ENCODE peak calls at places on chromosomes 16 and 17, in five cellular contexts. P is neural progenitor cell, A is PC-3, I is sigmoid colon, N is left lung. T is an unnamed sample.
A peak's percentile ranks its signal among the peaks of the same experiment; 100 is the strongest.

GRCh38 chr16:23015580-23015979 is 133.7 kb downstream of the USP31 start:
- DNase-seq in P (no peak), A (no peak), N (no peak), I (no peak), T (no peak)

GRCh38 chr17:46109603-46110189 is 83.5 kb downstream of the KANSL1 start:
- DNase-seq in I (no peak), N (no peak), A (peak; percentile 52), P (no peak), T (no peak)

GRCh38 chr17:46001390-46002310 is 2.6 kb downstream of the STH start:
- DNase-seq in I (no peak), A (no peak), P (no peak), N (no peak), T (no peak)

GRCh38 chr17:64126918-64127317 is 3.0 kb downstream of the ERN1 start:
- DNase-seq in A (peak; percentile 46), N (no peak), I (no peak), P (no peak), T (no peak)

GRCh38 chr17:49497147-49498036 is 2.3 kb downstream of the NGFR start:
- DNase-seq in I (peak; percentile 91), N (no peak), P (peak; percentile 94), A (peak; percentile 18), T (no peak)

GRCh38 chr17:46862949-46863348 is 11.6 kb downstream of the WNT9B start:
- DNase-seq in N (no peak), A (no peak), P (peak; percentile 80), I (no peak), T (no peak)

GRCh38 chr16:62014534-62014933 is 21.7 kb downstream of the CDH8 start:
- DNase-seq in I (no peak), N (no peak), A (no peak), P (no peak), T (no peak)

GRCh38 chr17:5813357-5813756 is 229.0 kb upstream of the NLRP1 start:
- DNase-seq in I (no peak), P (no peak), A (no peak), N (no peak), T (no peak)

GRCh38 chr17:80856863-80857488 is 134.7 kb upstream of the CHMP6 start:
- DNase-seq in A (no peak), P (no peak), N (no peak), I (peak; percentile 58), T (no peak)

GRCh38 chr16:29702307-29702706 is 23.3 kb downstream of the QPRT start:
- DNase-seq in I (no peak), A (no peak), P (no peak), N (no peak), T (no peak)

GRCh38 chr16:58814348-58814801 is 80.3 kb upstream of the GOT2 start:
- DNase-seq in A (peak; percentile 44), N (no peak), P (peak; percentile 74), I (no peak), T (peak; percentile 52)

GRCh38 chr17:20284575-20284974 is 182.8 kb downstream of the LGALS9B start:
- DNase-seq in P (no peak), I (no peak), N (no peak), A (no peak), T (no peak)

GRCh38 chr17:34613064-34614019 is 34.0 kb downstream of the TMEM132E start:
- DNase-seq in N (no peak), A (no peak), P (peak; percentile 65), I (no peak), T (no peak)

GRCh38 chr17:58368860-58369213 is 16.8 kb upstream of the SUPT4H1 start:
- DNase-seq in I (no peak), P (no peak), A (no peak), N (no peak), T (no peak)

GRCh38 chr16:88455610-88456355 is 2.7 kb downstream of the ZFPM1 start:
- DNase-seq in P (peak; percentile 60), N (no peak), A (peak; percentile 33), I (no peak), T (no peak)

GRCh38 chr16:75687361-75687760 is 10.6 kb upstream of the CPHXL2 start:
- DNase-seq in I (no peak), P (no peak), A (no peak), N (no peak), T (no peak)
- H3K9me3 ChIP-seq in I (no peaks in the 10 kb centered on the region), P (peaks cover 17% of the 10 kb centered on the region), A (no peaks in the 10 kb centered on the region), N (no peaks in the 10 kb centered on the region), T (no peaks in the 10 kb centered on the region)

DNA sequence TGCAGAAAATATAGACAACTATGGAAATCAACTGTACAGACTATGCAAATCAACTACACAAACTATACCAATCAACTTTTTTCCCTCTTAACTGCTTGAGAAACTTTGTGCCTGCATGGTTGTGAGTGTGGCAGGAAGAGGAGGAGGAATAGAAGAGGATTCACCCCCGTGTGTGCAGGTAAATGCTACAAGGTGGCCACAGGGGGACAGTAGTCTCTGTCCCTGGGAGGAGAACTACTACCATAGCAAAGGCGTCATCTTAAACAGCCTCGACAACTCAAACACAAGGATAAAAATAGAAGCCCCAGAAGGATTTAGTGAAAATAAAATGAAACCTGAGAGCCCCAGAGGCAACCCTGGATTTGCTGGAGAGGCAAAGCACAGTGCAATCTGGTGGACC is 199.6 kb upstream of the DYNLRB2 start:
- DNase-seq in N (no peak), I (no peak), A (no peak), P (no peak), T (no peak)
- TF ChIP-seq CTCF in N (no peak), I (no peak), A (no peak), P (peak; percentile 27), T (peak; percentile 78)

DNA sequence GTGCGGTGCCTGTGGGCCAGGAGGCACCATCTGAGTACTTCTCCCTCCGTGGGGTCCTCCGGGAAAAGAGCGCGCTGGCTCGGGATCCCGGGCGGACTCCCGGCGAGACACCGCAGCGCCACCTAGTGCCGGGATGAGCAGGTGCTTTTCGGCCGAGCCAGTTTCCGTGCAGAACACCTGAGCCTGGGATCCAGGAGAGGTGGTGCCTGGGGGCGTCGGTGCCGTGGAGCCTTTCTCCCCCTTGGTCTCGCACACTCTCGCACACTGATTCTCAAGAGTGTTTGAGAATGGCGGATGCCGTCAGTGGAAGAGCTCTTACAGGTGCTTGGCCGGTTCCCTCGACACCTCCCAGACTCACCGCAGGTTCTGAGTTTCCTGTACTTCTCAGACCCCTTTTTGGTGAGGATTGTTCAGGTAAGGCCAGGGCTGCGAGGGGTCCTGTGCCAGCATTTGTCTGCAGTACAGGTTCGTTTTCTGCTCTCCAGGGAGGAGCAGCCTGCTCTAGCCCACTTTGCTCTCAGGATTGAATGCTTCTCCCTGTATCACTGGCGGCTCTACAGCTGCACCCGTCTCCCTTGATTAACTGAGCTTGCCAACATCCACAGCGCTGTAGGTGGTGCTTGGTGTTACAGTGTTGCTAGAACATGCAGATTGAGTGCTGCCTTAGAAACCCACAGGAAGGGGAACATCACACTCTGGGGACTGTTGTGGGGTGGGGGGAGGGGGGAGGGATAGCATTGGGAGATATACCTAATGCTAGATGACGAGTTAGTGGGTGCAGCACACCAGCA is 23.4 kb downstream of the TBCD start:
- DNase-seq in N (peak; percentile 64), A (peak; percentile 65), P (peak; percentile 74), I (peak; percentile 81), T (peak; percentile 78)
- H3K9me3 ChIP-seq in N (no peaks in the 10 kb centered on the region), A (no peaks in the 10 kb centered on the region), P (no peaks in the 10 kb centered on the region), I (no peaks in the 10 kb centered on the region), T (no peaks in the 10 kb centered on the region)

GRCh38 chr16:28140788-28141618 is 70.8 kb downstream of the XPO6 start:
- DNase-seq in A (no peak), P (no peak), N (no peak), I (no peak), T (peak; percentile 39)

GRCh38 chr16:28136751-28137434 is 73.4 kb upstream of the GSG1L start:
- DNase-seq in I (no peak), P (peak; percentile 37), N (no peak), A (no peak), T (no peak)

GRCh38 chr16:28133666-28134065 is 70.2 kb upstream of the GSG1L start:
- DNase-seq in P (no peak), N (no peak), I (no peak), A (no peak), T (no peak)

GRCh38 chr16:28139530-28139929 is 72.2 kb downstream of the XPO6 start:
- DNase-seq in N (no peak), P (no peak), A (no peak), I (no peak), T (no peak)
- TF ChIP-seq CTCF in N (no peak), P (no peak), A (no peak), I (no peak), T (no peak)

GRCh38 chr16:85715169-85716015 is 26.6 kb upstream of the GINS2 start:
- DNase-seq in P (peak; percentile 63), A (no peak), I (no peak), N (no peak), T (no peak)
- H3K9me3 ChIP-seq in P (no peaks in the 10 kb centered on the region), A (no peaks in the 10 kb centered on the region), I (no peaks in the 10 kb centered on the region), N (peaks cover 6% of the 10 kb centered on the region), T (no peaks in the 10 kb centered on the region)

T was measured in right lobe of liver.